ENCODE peak calls at places on chromosome 13, in seven cellular contexts. Y is tibial artery, R is left ventricle myocardium inferior, P is choroid plexus epithelial cell, D is right lobe of liver, Z is tibial nerve, X is HFF-Myc. E is an unnamed sample.
A peak's percentile ranks its signal among the peaks of the same experiment; 100 is the strongest.

GRCh38 chr13:36344886-36345437 is 1.2 kb downstream of the SPART start:
- DNase-seq in Y (no peak), R (no peak), P (peak; percentile 31), D (no peak), Z (no peak), X (no peak), E (no peak)

GRCh38 chr13:113928701-113929627 is 44.9 kb downstream of the C13orf46 start:
- DNase-seq in Y (peak; percentile 96), R (peak; percentile 90), P (peak; percentile 60), D (no peak), Z (peak; percentile 93), X (peak; percentile 88), E (peak; percentile 91)

GRCh38 chr13:111508164-111508870 is 187.9 kb downstream of the TEX29 start:
- DNase-seq in Y (no peak), R (no peak), P (no peak), D (no peak), Z (no peak), X (no peak), E (no peak)

GRCh38 chr13:110126391-110126961 is 180.5 kb downstream of the COL4A1 start:
- DNase-seq in Y (peak; percentile 50), R (peak; percentile 76), P (peak; percentile 97), D (no peak), Z (no peak), X (no peak), E (peak; percentile 82)

GRCh38 chr13:20588529-20589110 is 21.7 kb downstream of the IFT88 start:
- DNase-seq in Y (no peak), R (no peak), P (no peak), D (no peak), Z (no peak), X (no peak), E (no peak)

GRCh38 chr13:89900104-89900760 is 1447.3 kb upstream of the MIR17HG start:
- DNase-seq in Y (no peak), R (no peak), P (peak; percentile 2), D (no peak), Z (no peak), X (no peak), E (no peak)

GRCh38 chr13:40377783-40378182 is 288.7 kb downstream of the FOXO1 start:
- DNase-seq in Y (no peak), R (no peak), P (peak; percentile 67), D (no peak), Z (no peak), X (no peak), E (no peak)

GRCh38 chr13:66673401-66673800 is 556.7 kb downstream of the PCDH9 start:
- DNase-seq in Y (no peak), R (no peak), P (peak; percentile 95), D (no peak), Z (no peak), X (peak; percentile 44), E (no peak)

GRCh38 chr13:80341771-80342271 is 895 bp upstream of the SPRY2 start:
- DNase-seq in Y (peak; percentile 35), R (peak; percentile 66), P (peak; percentile 73), D (peak; percentile 41), Z (peak; percentile 43), X (no peak), E (peak; percentile 79)

GRCh38 chr13:56906909-56907308 is 233.8 kb upstream of the PRR20A start:
- DNase-seq in Y (no peak), R (no peak), P (no peak), D (no peak), Z (no peak), X (no peak), E (no peak)

GRCh38 chr13:80979035-80979641 is 638.2 kb upstream of the SPRY2 start:
- DNase-seq in Y (peak; percentile 23), R (no peak), P (peak; percentile 90), D (no peak), Z (peak; percentile 18), X (peak; percentile 12), E (no peak)

GRCh38 chr13:21478881-21479808 is 20.0 kb upstream of the ZDHHC20 start:
- DNase-seq in Y (no peak), R (no peak), P (peak; percentile 88), D (no peak), Z (peak; percentile 59), X (peak; percentile 64), E (no peak)

GRCh38 chr13:39811051-39811450 is 155.6 kb downstream of the COG6 start:
- DNase-seq in Y (no peak), R (no peak), P (no peak), D (peak; percentile 22), Z (no peak), X (no peak), E (no peak)

GRCh38 chr13:111920932-111921705 is 145.8 kb upstream of the SOX1 start:
- DNase-seq in Y (no peak), R (no peak), P (no peak), D (no peak), Z (no peak), X (no peak), E (no peak)

GRCh38 chr13:42525035-42525504 is 48.9 kb upstream of the TNFSF11 start:
- DNase-seq in Y (no peak), R (no peak), P (peak; percentile 91), D (no peak), Z (no peak), X (peak; percentile 37), E (no peak)

GRCh38 chr13:107216046-107216715 is 648.2 kb upstream of the ARGLU1 start:
- DNase-seq in Y (no peak), R (no peak), P (no peak), D (no peak), Z (no peak), X (no peak), E (no peak)

GRCh38 chr13:40445557-40445990 is 220.9 kb downstream of the FOXO1 start:
- DNase-seq in Y (peak; percentile 36), R (peak; percentile 42), P (peak; percentile 50), D (peak; percentile 62), Z (peak; percentile 25), X (no peak), E (no peak)

GRCh38 chr13:80224468-80224867 is 116.5 kb downstream of the SPRY2 start:
- DNase-seq in Y (no peak), R (no peak), P (no peak), D (no peak), Z (no peak), X (no peak), E (no peak)

GRCh38 chr13:38167164-38167822 is 182.4 kb upstream of the UFM1 start:
- DNase-seq in Y (no peak), R (no peak), P (no peak), D (no peak), Z (no peak), X (no peak), E (no peak)

GRCh38 chr13:46184277-46184699 is 2.3 kb upstream of the LCP1 start:
- DNase-seq in Y (no peak), R (peak; percentile 22), P (peak; percentile 41), D (peak; percentile 39), Z (peak; percentile 55), X (no peak), E (no peak)

GRCh38 chr13:25276748-25277147 is 10.5 kb downstream of the MTMR6 start:
- DNase-seq in Y (no peak), R (no peak), P (peak; percentile 14), D (no peak), Z (no peak), X (no peak), E (no peak)

GRCh38 chr13:58085819-58086218 is 454.3 kb downstream of the PCDH17 start:
- DNase-seq in Y (no peak), R (no peak), P (no peak), D (no peak), Z (no peak), X (no peak), E (no peak)

GRCh38 chr13:67048793-67049150 is 181.4 kb downstream of the PCDH9 start:
- DNase-seq in Y (no peak), R (no peak), P (peak; percentile 91), D (no peak), Z (no peak), X (peak; percentile 0), E (no peak)

GRCh38 chr13:113582841-113583631 is 1.5 kb upstream of the TFDP1 start:
- DNase-seq in Y (peak; percentile 17), R (no peak), P (no peak), D (no peak), Z (no peak), X (no peak), E (peak; percentile 56)

GRCh38 chr13:34942732-34943674 is 933 bp downstream of the NBEA start:
- DNase-seq in Y (peak; percentile 19), R (peak; percentile 24), P (no peak), D (peak; percentile 32), Z (no peak), X (no peak), E (peak; percentile 72)

GRCh38 chr13:21389124-21389523 is 70.0 kb downstream of the ZDHHC20 start:
- DNase-seq in Y (no peak), R (no peak), P (no peak), D (no peak), Z (no peak), X (no peak), E (no peak)

GRCh38 chr13:98650376-98651107 is 73.6 kb upstream of the STK24 start:
- DNase-seq in Y (no peak), R (no peak), P (no peak), D (peak; percentile 37), Z (no peak), X (no peak), E (no peak)

GRCh38 chr13:98653471-98653985 is 76.6 kb upstream of the STK24 start:
- DNase-seq in Y (peak; percentile 80), R (peak; percentile 71), P (peak; percentile 86), D (peak; percentile 73), Z (peak; percentile 88), X (peak; percentile 59), E (peak; percentile 90)

GRCh38 chr13:98651716-98652115 is 74.8 kb upstream of the STK24 start:
- DNase-seq in Y (no peak), R (no peak), P (no peak), D (no peak), Z (no peak), X (no peak), E (no peak)

GRCh38 chr13:98649861-98650260 is 73.0 kb upstream of the STK24 start:
- DNase-seq in Y (no peak), R (no peak), P (no peak), D (no peak), Z (no peak), X (no peak), E (no peak)

GRCh38 chr13:98652721-98653470 is 76.0 kb upstream of the STK24 start:
- DNase-seq in Y (no peak), R (no peak), P (no peak), D (no peak), Z (no peak), X (no peak), E (no peak)
- H3K4me3 ChIP-seq in Y (no peak overlapping the region), R (no peak overlapping the region), P (no peak overlapping the region), D (no peak overlapping the region), Z (no peak overlapping the region), X (no peak overlapping the region), E (no peak overlapping the region)

GRCh38 chr13:74305876-74306275 is 171.7 kb upstream of the KLF12 start:
- DNase-seq in Y (no peak), R (no peak), P (no peak), D (no peak), Z (no peak), X (no peak), E (no peak)
- H3K4me3 ChIP-seq in Y (no peak overlapping the region), R (peak overlapping the region; percentile 38), P (no peak overlapping the region), D (no peak overlapping the region), Z (no peak overlapping the region), X (no peak overlapping the region), E (no peak overlapping the region)

GRCh38 chr13:54356849-54357248 is 1328.2 kb downstream of the OLFM4 start:
- DNase-seq in Y (no peak), R (no peak), P (no peak), D (no peak), Z (no peak), X (no peak), E (no peak)
- H3K4me3 ChIP-seq in Y (no peak overlapping the region), R (no peak overlapping the region), P (no peak overlapping the region), D (no peak overlapping the region), Z (no peak overlapping the region), X (no peak overlapping the region), E (no peak overlapping the region)

GRCh38 chr13:102195566-102196462 is 206.0 kb downstream of the FGF14 start:
- DNase-seq in Y (no peak), R (no peak), P (peak; percentile 60), D (no peak), Z (no peak), X (peak; percentile 30), E (no peak)
- H3K4me3 ChIP-seq in Y (no peak overlapping the region), R (no peak overlapping the region), P (no peak overlapping the region), D (no peak overlapping the region), Z (no peak overlapping the region), X (no peak overlapping the region), E (no peak overlapping the region)

E was measured in sigmoid colon.